ENCODE peak calls at places on chromosomes 11 and 22, in ten cellular contexts. One of them, this sample, is unnamed.

GRCh38 chr11:100730266-100730665 is 43.2 kb downstream of the ARHGAP42 start:
- DNase-seq in naive thymus-derived CD4-positive, alpha-beta T cell: no peak
- DNase-seq in activated CD8-positive, alpha-beta memory T cell treated with anti-CD3 and anti-CD28 coated beads for 48 hours: no peak
- DNase-seq in midbrain: no peak
- DNase-seq in NCI-H1105 treated with DMSO at 0.1 percent for 48 hours: no peak
- DNase-seq in GM12865: no peak
- DNase-seq in mucosa of descending colon: no peak
- DNase-seq in right cardiac atrium: no peak
- DNase-seq in neuronal stem cell: no peak
- DNase-seq in testis: no peak
- DNase-seq in this sample: no peak

GRCh38 chr11:69878927-69879733 is 59.9 kb upstream of the FGF3 start:
- DNase-seq in naive thymus-derived CD4-positive, alpha-beta T cell: no peak
- DNase-seq in activated CD8-positive, alpha-beta memory T cell treated with anti-CD3 and anti-CD28 coated beads for 48 hours: no peak
- DNase-seq in midbrain: no peak
- DNase-seq in NCI-H1105 treated with DMSO at 0.1 percent for 48 hours: no peak
- DNase-seq in GM12865: no peak
- DNase-seq in mucosa of descending colon: peak
- DNase-seq in right cardiac atrium: no peak
- DNase-seq in neuronal stem cell: no peak
- DNase-seq in testis: no peak
- DNase-seq in this sample: no peak

GRCh38 chr11:43802509-43802908 is 78.1 kb upstream of the ALKBH3 start:
- DNase-seq in naive thymus-derived CD4-positive, alpha-beta T cell: no peak
- DNase-seq in activated CD8-positive, alpha-beta memory T cell treated with anti-CD3 and anti-CD28 coated beads for 48 hours: no peak
- DNase-seq in midbrain: no peak
- DNase-seq in NCI-H1105 treated with DMSO at 0.1 percent for 48 hours: no peak
- DNase-seq in GM12865: no peak
- DNase-seq in mucosa of descending colon: no peak
- DNase-seq in right cardiac atrium: no peak
- DNase-seq in neuronal stem cell: no peak
- DNase-seq in testis: no peak
- DNase-seq in this sample: no peak

GRCh38 chr11:16322190-16322589 is 34.2 kb downstream of the SOX6 start:
- DNase-seq in naive thymus-derived CD4-positive, alpha-beta T cell: no peak
- DNase-seq in activated CD8-positive, alpha-beta memory T cell treated with anti-CD3 and anti-CD28 coated beads for 48 hours: no peak
- DNase-seq in midbrain: no peak
- DNase-seq in NCI-H1105 treated with DMSO at 0.1 percent for 48 hours: no peak
- DNase-seq in GM12865: no peak
- DNase-seq in mucosa of descending colon: no peak
- DNase-seq in right cardiac atrium: no peak
- DNase-seq in neuronal stem cell: no peak
- DNase-seq in testis: no peak
- DNase-seq in this sample: no peak

GRCh38 chr11:55847453-55847852 is 8.9 kb downstream of the OR5D16 start:
- DNase-seq in naive thymus-derived CD4-positive, alpha-beta T cell: no peak
- DNase-seq in activated CD8-positive, alpha-beta memory T cell treated with anti-CD3 and anti-CD28 coated beads for 48 hours: no peak
- DNase-seq in midbrain: no peak
- DNase-seq in NCI-H1105 treated with DMSO at 0.1 percent for 48 hours: no peak
- DNase-seq in GM12865: no peak
- DNase-seq in mucosa of descending colon: no peak
- DNase-seq in right cardiac atrium: no peak
- DNase-seq in neuronal stem cell: no peak
- DNase-seq in testis: no peak
- DNase-seq in this sample: no peak

GRCh38 chr22:45242778-45243191 is 2.1 kb upstream of the KIAA0930 start:
- DNase-seq in naive thymus-derived CD4-positive, alpha-beta T cell: no peak
- DNase-seq in activated CD8-positive, alpha-beta memory T cell treated with anti-CD3 and anti-CD28 coated beads for 48 hours: no peak
- DNase-seq in midbrain: peak
- DNase-seq in NCI-H1105 treated with DMSO at 0.1 percent for 48 hours: peak
- DNase-seq in GM12865: no peak
- DNase-seq in mucosa of descending colon: peak
- DNase-seq in right cardiac atrium: no peak
- DNase-seq in neuronal stem cell: no peak
- DNase-seq in testis: no peak
- DNase-seq in this sample: no peak

GRCh38 chr22:22932512-22932941 is 44.9 kb downstream of the IGLL5 start:
- DNase-seq in naive thymus-derived CD4-positive, alpha-beta T cell: no peak
- DNase-seq in activated CD8-positive, alpha-beta memory T cell treated with anti-CD3 and anti-CD28 coated beads for 48 hours: no peak
- DNase-seq in midbrain: no peak
- DNase-seq in NCI-H1105 treated with DMSO at 0.1 percent for 48 hours: no peak
- DNase-seq in GM12865: peak
- DNase-seq in mucosa of descending colon: no peak
- DNase-seq in right cardiac atrium: no peak
- DNase-seq in neuronal stem cell: no peak
- DNase-seq in testis: no peak
- DNase-seq in this sample: no peak

GRCh38 chr11:125941606-125942275 is 4.1 kb upstream of the VSIG10L2 start:
- DNase-seq in naive thymus-derived CD4-positive, alpha-beta T cell: peak
- DNase-seq in activated CD8-positive, alpha-beta memory T cell treated with anti-CD3 and anti-CD28 coated beads for 48 hours: no peak
- DNase-seq in midbrain: no peak
- DNase-seq in NCI-H1105 treated with DMSO at 0.1 percent for 48 hours: peak
- DNase-seq in GM12865: peak
- DNase-seq in mucosa of descending colon: peak
- DNase-seq in right cardiac atrium: peak
- DNase-seq in neuronal stem cell: peak
- DNase-seq in testis: peak
- DNase-seq in this sample: peak

GRCh38 chr22:45977003-45977395 is at the start of gene WNT7B:
- DNase-seq in naive thymus-derived CD4-positive, alpha-beta T cell: no peak
- DNase-seq in activated CD8-positive, alpha-beta memory T cell treated with anti-CD3 and anti-CD28 coated beads for 48 hours: no peak
- DNase-seq in midbrain: no peak
- DNase-seq in NCI-H1105 treated with DMSO at 0.1 percent for 48 hours: peak
- DNase-seq in GM12865: no peak
- DNase-seq in mucosa of descending colon: peak
- DNase-seq in right cardiac atrium: no peak
- DNase-seq in neuronal stem cell: no peak
- DNase-seq in testis: no peak
- DNase-seq in this sample: no peak

GRCh38 chr11:81907996-81908395 is 825.7 kb downstream of the FAM181B start:
- DNase-seq in naive thymus-derived CD4-positive, alpha-beta T cell: no peak
- DNase-seq in activated CD8-positive, alpha-beta memory T cell treated with anti-CD3 and anti-CD28 coated beads for 48 hours: no peak
- DNase-seq in midbrain: no peak
- DNase-seq in NCI-H1105 treated with DMSO at 0.1 percent for 48 hours: no peak
- DNase-seq in GM12865: no peak
- DNase-seq in mucosa of descending colon: no peak
- DNase-seq in right cardiac atrium: no peak
- DNase-seq in neuronal stem cell: no peak
- DNase-seq in testis: no peak
- DNase-seq in this sample: no peak

GRCh38 chr22:44088976-44089570 is 65.0 kb downstream of the PARVB start:
- DNase-seq in naive thymus-derived CD4-positive, alpha-beta T cell: no peak
- DNase-seq in activated CD8-positive, alpha-beta memory T cell treated with anti-CD3 and anti-CD28 coated beads for 48 hours: no peak
- DNase-seq in midbrain: no peak
- DNase-seq in NCI-H1105 treated with DMSO at 0.1 percent for 48 hours: no peak
- DNase-seq in GM12865: no peak
- DNase-seq in mucosa of descending colon: no peak
- DNase-seq in right cardiac atrium: peak
- DNase-seq in neuronal stem cell: no peak
- DNase-seq in testis: peak
- DNase-seq in this sample: no peak

GRCh38 chr11:87425943-87426342 is 388.2 kb downstream of the TMEM135 start:
- DNase-seq in naive thymus-derived CD4-positive, alpha-beta T cell: no peak
- DNase-seq in activated CD8-positive, alpha-beta memory T cell treated with anti-CD3 and anti-CD28 coated beads for 48 hours: no peak
- DNase-seq in midbrain: no peak
- DNase-seq in NCI-H1105 treated with DMSO at 0.1 percent for 48 hours: no peak
- DNase-seq in GM12865: no peak
- DNase-seq in mucosa of descending colon: no peak
- DNase-seq in right cardiac atrium: no peak
- DNase-seq in neuronal stem cell: no peak
- DNase-seq in testis: no peak
- DNase-seq in this sample: no peak

GRCh38 chr22:23122992-23123803 is 18.6 kb downstream of the RSPH14 start:
- DNase-seq in naive thymus-derived CD4-positive, alpha-beta T cell: no peak
- DNase-seq in activated CD8-positive, alpha-beta memory T cell treated with anti-CD3 and anti-CD28 coated beads for 48 hours: no peak
- DNase-seq in midbrain: no peak
- DNase-seq in NCI-H1105 treated with DMSO at 0.1 percent for 48 hours: no peak
- DNase-seq in GM12865: no peak
- DNase-seq in mucosa of descending colon: no peak
- DNase-seq in right cardiac atrium: peak
- DNase-seq in neuronal stem cell: no peak
- DNase-seq in testis: no peak
- DNase-seq in this sample: no peak

GRCh38 chr22:44894782-44895181 is 115.0 kb downstream of the PHF21B start:
- DNase-seq in naive thymus-derived CD4-positive, alpha-beta T cell: no peak
- DNase-seq in activated CD8-positive, alpha-beta memory T cell treated with anti-CD3 and anti-CD28 coated beads for 48 hours: no peak
- DNase-seq in midbrain: no peak
- DNase-seq in NCI-H1105 treated with DMSO at 0.1 percent for 48 hours: no peak
- DNase-seq in GM12865: no peak
- DNase-seq in mucosa of descending colon: no peak
- DNase-seq in right cardiac atrium: no peak
- DNase-seq in neuronal stem cell: no peak
- DNase-seq in testis: no peak
- DNase-seq in this sample: no peak

GRCh38 chr11:23502821-23503220 is 642.5 kb upstream of the CCDC179 start:
- DNase-seq in naive thymus-derived CD4-positive, alpha-beta T cell: no peak
- DNase-seq in activated CD8-positive, alpha-beta memory T cell treated with anti-CD3 and anti-CD28 coated beads for 48 hours: no peak
- DNase-seq in midbrain: no peak
- DNase-seq in NCI-H1105 treated with DMSO at 0.1 percent for 48 hours: no peak
- DNase-seq in GM12865: no peak
- DNase-seq in mucosa of descending colon: no peak
- DNase-seq in right cardiac atrium: no peak
- DNase-seq in neuronal stem cell: no peak
- DNase-seq in testis: no peak
- DNase-seq in this sample: no peak